ENCODE peak calls at places on chromosomes 4 and X, in seven cellular contexts. B is WERI-Rb-1, A is mammary epithelial cell, F is cardiac muscle cell, Y is OCI-LY7, V is fibroblast of lung, M is cardiac fibroblast. H is an unnamed sample.

GRCh38 chr4:121913667-121914066 is 38.2 kb downstream of the TRPC3 start:
- DNase-seq in M (peak), A (no peak), F (no peak), V (peak), B (no peak), Y (no peak), H (no peak)

GRCh38 chr4:68461790-68462189 is 14.5 kb downstream of the TMPRSS11E start:
- DNase-seq in Y (no peak), V (no peak), A (peak), F (no peak), M (no peak), B (no peak), H (no peak)

GRCh38 chrX:10189317-10190268 is 32.8 kb downstream of the CLCN4 start:
- DNase-seq in M (peak), Y (peak), A (peak), V (peak), B (peak), F (peak), H (peak)

GRCh38 chr4:84892950-84893349 is 73.5 kb downstream of the WDFY3 start:
- DNase-seq in Y (no peak), M (no peak), A (no peak), V (no peak), F (no peak), B (no peak), H (no peak)

GRCh38 chr4:152100378-152101201 is 339.8 kb upstream of the GATB start:
- DNase-seq in F (no peak), A (peak), B (no peak), M (no peak), Y (peak), V (no peak), H (no peak)

GRCh38 chr4:123365412-123365811 is 31.2 kb upstream of the SPRY1 start:
- DNase-seq in A (no peak), B (no peak), F (no peak), Y (no peak), V (no peak), M (no peak), H (no peak)

GRCh38 chr4:18578307-18578706 is 556.8 kb upstream of the LCORL start:
- DNase-seq in Y (no peak), A (no peak), M (no peak), F (no peak), V (no peak), B (no peak), H (no peak)

GRCh38 chrX:129696463-129697155 is 41.9 kb upstream of the APLN start:
- DNase-seq in F (no peak), A (no peak), B (no peak), M (no peak), Y (peak), V (no peak), H (no peak)

GRCh38 chr4:143381171-143382118 is 44.8 kb downstream of the GAB1 start:
- DNase-seq in B (no peak), V (peak), Y (peak), M (peak), A (peak), F (peak), H (peak)

GRCh38 chr4:156909010-156909409 is 62.6 kb downstream of the PDGFC start:
- DNase-seq in B (no peak), F (no peak), V (no peak), M (no peak), A (no peak), Y (no peak), H (no peak)

GRCh38 chr4:156915216-156915615 is 56.4 kb downstream of the PDGFC start:
- DNase-seq in B (no peak), Y (no peak), V (no peak), F (no peak), M (no peak), A (no peak), H (no peak)

DNA sequence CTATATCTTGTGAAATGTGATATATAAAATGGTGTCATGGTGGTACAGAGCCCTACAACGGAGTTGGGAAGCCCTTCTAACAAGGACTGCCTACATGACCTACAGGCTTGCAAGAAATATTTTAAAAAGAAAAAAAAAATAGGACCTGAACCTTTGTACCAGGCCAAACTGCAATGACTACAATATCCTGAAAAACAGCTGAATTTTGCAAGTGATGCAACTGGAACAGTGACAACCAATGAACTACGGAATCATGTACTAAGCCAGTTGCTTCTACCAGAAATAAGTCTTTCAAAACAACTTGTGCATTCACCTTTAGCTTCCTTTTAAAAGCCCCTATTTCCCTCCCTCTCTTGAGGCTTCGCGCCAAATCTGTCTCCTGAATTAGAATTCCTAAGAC is 58.4 kb downstream of the PDGFC start:
- DNase-seq in M (no peak), Y (no peak), F (no peak), A (no peak), B (no peak), V (no peak), H (no peak)
- TF ChIP-seq CTCF in M (no peak), Y (no peak), F (no peak), A (no peak), B (no peak), V (no peak), H (no peak)

GRCh38 chrX:3143043-3143799 is 102.0 kb downstream of the ARSF start:
- DNase-seq in A (no peak), V (no peak), B (no peak), M (no peak), Y (peak), F (no peak), H (no peak)

GRCh38 chrX:3142259-3143042 is 101.2 kb downstream of the ARSF start:
- DNase-seq in A (no peak), M (no peak), Y (peak), B (no peak), F (no peak), V (no peak), H (no peak)

GRCh38 chrX:3141031-3141430 is 99.8 kb downstream of the ARSF start:
- DNase-seq in A (no peak), Y (no peak), M (no peak), F (no peak), B (no peak), V (peak), H (peak)

GRCh38 chrX:3144651-3145050 is 103.4 kb downstream of the ARSF start:
- DNase-seq in B (no peak), M (no peak), Y (no peak), A (no peak), V (no peak), F (no peak), H (no peak)

DNA sequence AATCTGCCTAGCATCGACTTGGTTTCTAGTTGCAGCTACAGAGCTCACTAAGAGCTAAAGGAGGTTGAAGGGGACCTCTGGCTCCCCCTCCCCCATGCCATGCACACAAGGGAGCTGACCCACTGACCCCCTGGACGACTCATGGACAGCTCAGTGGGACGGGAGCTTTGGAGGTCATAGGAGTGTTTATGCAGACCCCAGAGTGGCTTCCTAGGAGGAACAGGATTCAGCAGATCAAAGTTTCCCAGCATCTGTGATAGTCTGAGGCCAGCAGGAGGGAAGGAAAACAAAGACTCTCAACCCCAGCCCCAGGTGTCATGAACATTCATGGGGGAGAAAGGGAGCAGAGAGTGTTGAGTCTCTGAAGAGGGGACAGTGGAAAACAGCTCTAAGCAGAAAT is 104.4 kb downstream of the ARSF start:
- DNase-seq in M (no peak), F (no peak), B (no peak), Y (no peak), V (no peak), A (no peak), H (no peak)
- H3K4me3 ChIP-seq in M (no peak), F (no peak), B (no peak), Y (no peak), V (no peak), A (no peak), H (no peak)

DNA sequence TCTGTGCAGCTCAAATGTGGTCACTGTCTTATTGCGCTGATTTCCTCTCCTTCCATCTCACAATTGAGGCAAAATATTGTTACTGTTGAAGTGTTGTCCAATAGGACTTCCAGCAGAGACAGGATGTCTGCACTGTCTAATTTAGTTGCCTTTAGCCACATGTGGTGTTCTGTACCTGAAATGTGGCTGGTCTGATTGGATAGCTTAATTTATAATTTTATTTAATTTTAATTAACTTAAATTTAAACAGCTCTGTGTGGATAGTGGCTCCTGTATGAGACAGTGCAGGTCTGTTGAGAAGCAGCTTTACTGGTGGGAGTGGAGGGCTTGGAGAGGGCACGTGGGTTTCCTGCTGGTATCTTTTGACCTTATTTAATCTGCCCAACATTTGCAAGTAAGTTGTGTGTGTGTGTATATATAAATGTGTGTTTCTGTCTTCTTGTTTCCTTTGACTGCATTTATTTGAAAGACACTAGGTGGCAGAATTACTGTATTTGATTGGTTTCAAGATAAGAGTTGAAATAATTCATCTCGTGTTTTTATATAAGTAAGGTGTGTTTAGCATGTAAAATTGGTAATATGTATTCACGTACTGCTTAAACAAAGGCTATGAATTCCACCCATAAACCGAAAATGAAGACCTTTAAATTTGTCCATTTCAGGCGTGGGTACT is 55.3 kb upstream of the MSANTD1 start:
- DNase-seq in M (peak), V (peak), A (no peak), B (no peak), Y (peak), F (no peak), H (peak)
- TF ChIP-seq CTCF in M (peak), V (no peak), A (peak), B (no peak), Y (peak), F (peak), H (peak)

DNA sequence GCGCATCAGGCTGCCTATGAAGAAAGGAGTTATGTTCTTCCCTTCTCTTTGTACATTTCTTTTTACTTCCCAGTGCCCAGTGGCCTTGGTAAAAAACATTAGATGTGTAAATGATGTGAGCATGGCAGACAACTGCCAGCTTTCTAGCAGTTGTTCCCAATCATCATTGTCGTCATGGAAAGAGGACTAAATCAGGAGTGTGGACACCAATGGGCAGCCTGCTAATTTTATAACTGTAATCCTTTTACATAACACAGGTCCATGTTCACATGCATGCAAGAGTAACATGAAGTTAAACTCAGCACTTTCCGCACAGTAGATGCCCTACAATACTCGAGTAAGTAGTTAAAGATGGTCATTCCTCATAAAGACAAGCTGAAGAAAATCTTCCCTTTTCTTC is 23.3 kb upstream of the G3BP2 start:
- DNase-seq in V (no peak), A (no peak), B (no peak), Y (no peak), M (no peak), F (no peak), H (no peak)
- H3K4me3 ChIP-seq in V (no peak), A (no peak), B (no peak), Y (no peak), M (no peak), F (no peak), H (no peak)

DNA sequence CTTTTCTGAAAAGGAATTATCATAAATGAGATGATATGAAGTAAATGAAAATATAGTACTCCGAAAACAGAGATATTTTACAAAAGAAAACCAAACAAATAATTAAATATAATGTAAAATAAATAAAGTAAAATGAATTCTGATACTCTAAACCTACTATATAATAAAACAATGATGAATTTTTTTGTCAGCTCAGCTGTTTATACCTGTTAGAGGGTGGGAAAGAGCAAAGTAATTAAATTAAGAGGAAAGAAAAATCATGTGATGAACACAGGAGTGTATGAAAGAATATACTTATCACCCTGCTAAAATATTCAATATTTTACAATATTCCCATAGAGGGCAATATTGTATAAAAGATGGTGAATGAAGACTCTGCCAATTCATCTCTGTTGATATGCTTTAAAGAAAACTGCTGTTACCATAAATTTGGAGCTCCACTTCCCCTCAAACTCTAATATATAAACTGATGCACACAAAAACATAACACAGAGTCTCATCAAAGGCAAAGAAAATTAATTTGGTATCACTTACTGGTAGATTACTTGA is 6.5 kb upstream of the NDST4 start:
- DNase-seq in F (no peak), B (no peak), M (no peak), Y (no peak), A (no peak), V (peak), H (no peak)
- TF ChIP-seq CTCF in F (no peak), B (no peak), M (no peak), Y (peak), A (no peak), V (no peak), H (no peak)

GRCh38 chrX:109856974-109857373 is 123.9 kb upstream of the ACSL4 start:
- DNase-seq in M (peak), B (no peak), F (peak), A (no peak), V (peak), Y (peak), H (peak)

GRCh38 chrX:109859673-109860072 is 126.6 kb upstream of the ACSL4 start:
- DNase-seq in A (no peak), M (no peak), F (no peak), V (no peak), Y (no peak), B (no peak), H (no peak)

GRCh38 chrX:109858602-109859341 is 125.7 kb upstream of the ACSL4 start:
- DNase-seq in M (no peak), V (no peak), F (peak), Y (no peak), B (no peak), A (no peak), H (no peak)

GRCh38 chrX:109855501-109855900 is 122.4 kb upstream of the ACSL4 start:
- DNase-seq in F (no peak), B (no peak), M (no peak), A (no peak), Y (no peak), V (no peak), H (no peak)

DNA sequence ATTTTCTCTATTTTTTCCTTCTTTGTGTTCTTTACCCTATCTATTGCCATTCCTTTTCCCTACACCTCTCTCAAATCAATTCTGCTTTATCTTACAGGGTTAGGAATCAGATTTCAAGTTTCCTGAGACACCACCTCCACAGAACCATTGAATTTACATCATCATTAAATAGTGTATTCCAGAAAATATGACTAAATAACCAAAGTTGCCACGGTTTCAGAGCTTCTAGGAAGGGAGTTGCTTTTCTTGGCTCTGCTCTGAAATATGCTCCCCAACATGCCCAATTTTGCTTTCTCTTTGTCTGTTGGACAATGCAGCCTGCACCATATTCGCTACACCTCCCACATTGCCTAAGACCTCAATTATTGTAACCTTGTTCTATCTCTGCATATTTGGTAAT is 124.8 kb upstream of the ACSL4 start:
- DNase-seq in A (peak), F (no peak), V (peak), M (peak), B (no peak), Y (no peak), H (peak)
- H3K4me3 ChIP-seq in A (no peak), F (no peak), V (no peak), M (no peak), B (no peak), Y (no peak), H (no peak)

DNA sequence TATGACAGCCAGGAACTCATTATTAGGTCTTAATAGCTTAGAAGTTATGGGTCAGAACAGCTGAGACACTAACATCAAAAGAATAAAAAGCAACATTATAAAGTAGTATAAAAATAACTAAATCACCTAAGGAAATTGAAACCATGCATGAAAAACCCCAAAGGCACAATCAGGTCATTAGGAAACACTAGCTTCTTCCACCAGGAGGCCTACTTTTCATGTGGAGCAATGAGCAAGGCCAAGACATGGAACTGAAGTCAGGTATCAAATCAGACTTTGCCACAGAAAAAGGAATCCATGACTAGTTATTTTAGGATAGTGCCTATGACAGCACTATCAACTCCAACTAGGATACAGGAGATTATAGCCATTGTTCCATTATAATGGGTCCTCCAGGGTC is 7.9 kb downstream of the HUWE1 start:
- DNase-seq in M (peak), V (no peak), A (no peak), F (no peak), Y (no peak), B (no peak), H (no peak)
- TF ChIP-seq CTCF in M (peak), V (no peak), A (peak), F (peak), Y (peak), B (peak), H (no peak)

DNA sequence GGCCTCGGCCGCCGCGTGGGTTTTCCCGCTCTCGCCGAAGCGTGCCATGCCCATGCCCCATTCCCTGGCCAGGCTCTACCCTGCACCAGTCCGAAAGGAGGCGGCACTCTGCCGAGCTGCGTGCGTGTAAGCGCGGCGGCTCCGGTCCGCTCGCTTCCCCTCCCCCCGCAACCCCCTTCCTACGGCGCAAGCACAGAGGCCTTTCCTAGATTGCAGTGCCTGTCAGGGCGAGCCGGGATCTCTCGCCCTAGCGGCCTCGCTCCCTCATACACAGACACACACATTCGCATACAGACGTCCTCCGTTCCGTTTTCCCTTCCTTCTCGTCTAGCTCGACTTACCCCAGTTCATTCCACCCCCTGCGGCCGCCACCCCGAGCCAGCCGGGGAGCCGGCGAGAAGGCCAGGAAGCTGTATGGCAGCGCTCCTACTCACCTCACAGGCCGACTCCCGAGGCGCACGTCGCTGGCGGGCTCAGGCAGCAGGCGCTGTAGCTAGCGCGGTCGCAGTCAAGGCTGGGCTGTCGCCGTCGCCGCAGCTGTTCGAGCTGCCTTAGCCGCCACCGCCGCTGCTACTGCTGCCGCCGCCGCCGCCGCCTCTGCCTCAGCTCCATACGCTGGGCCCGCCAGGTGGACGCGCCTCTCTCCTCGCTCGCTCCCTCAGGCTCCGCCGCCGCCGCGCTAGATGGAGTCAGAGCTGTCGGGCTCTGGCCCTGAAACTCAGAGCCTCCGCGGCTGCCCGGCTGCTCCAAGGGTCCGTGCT is 623 bp downstream of the NEXMIF start:
- DNase-seq in F (peak), Y (no peak), A (peak), B (peak), V (peak), M (peak), H (no peak)
- H3K4me3 ChIP-seq in F (peak), Y (no peak), A (peak), B (no peak), V (peak), M (peak), H (peak)

GRCh38 chr4:46889410-46889809 is 19.6 kb downstream of the COX7B2 start:
- DNase-seq in M (no peak), V (no peak), A (no peak), B (no peak), Y (no peak), F (no peak), H (no peak)

DNA sequence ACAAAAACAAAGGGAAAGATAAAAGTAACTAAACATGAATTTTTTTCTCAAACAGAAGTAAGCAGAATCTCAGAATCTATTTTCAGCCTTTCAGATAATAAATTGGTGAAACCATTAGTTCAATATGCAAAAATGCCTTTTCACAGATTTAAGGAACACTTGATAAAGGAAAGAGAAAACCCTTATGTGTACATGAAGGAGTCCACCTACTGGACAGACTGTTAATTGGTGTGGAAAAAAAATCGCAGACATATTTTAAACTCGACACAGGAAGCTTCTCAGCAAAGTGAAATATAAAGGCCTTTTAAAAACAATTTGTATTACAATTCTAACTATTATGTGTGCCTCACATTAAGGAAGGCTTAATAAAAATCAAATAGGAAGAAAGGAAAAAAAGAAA is 22.3 kb downstream of the COX7B2 start:
- DNase-seq in M (peak), V (peak), B (no peak), F (peak), A (no peak), Y (no peak), H (peak)
- TF ChIP-seq CTCF in M (peak), V (no peak), B (peak), F (peak), A (peak), Y (peak), H (peak)

H was measured in fibroblast of the aortic adventitia.